ENCODE peak calls at places on chromosomes 5 and 9, in six cellular contexts. J is PC-3, X is vagina, T is astrocyte of the spinal cord, L is uterus, A is cardiac fibroblast. F is an unnamed sample.

GRCh38 chr9:137397675-137398423 is 25.1 kb downstream of the EXD3 start:
- DNase-seq in T (no peak), A (no peak), J (no peak), X (no peak), L (no peak), F (no peak)

GRCh38 chr5:100757618-100758017 is 145.5 kb downstream of the ST8SIA4 start:
- DNase-seq in T (no peak), X (no peak), L (no peak), J (no peak), A (no peak), F (no peak)

GRCh38 chr5:83740741-83741140 is 20.1 kb upstream of the HAPLN1 start:
- DNase-seq in X (no peak), J (no peak), L (no peak), T (no peak), A (no peak), F (no peak)

GRCh38 chr5:158758666-158759065 is 341.1 kb downstream of the EBF1 start:
- DNase-seq in T (peak; percentile 65), X (no peak), L (no peak), J (peak; percentile 33), A (peak; percentile 82), F (peak; percentile 74)

GRCh38 chr5:36688722-36689121 is 82.3 kb downstream of the SLC1A3 start:
- DNase-seq in J (peak; percentile 57), A (peak; percentile 31), T (no peak), X (no peak), L (no peak), F (no peak)

GRCh38 chr9:20314981-20315380 is 307.3 kb downstream of the MLLT3 start:
- DNase-seq in A (no peak), L (no peak), T (no peak), J (no peak), X (no peak), F (no peak)

GRCh38 chr9:85743290-85744128 is 1.8 kb upstream of the AGTPBP1 start:
- DNase-seq in J (peak; percentile 77), T (peak; percentile 91), A (peak; percentile 94), L (no peak), X (no peak), F (peak; percentile 75)

GRCh38 chr5:97839338-97840081 is 656.5 kb upstream of the RIOK2 start:
- DNase-seq in L (no peak), A (peak; percentile 67), J (peak; percentile 83), T (peak; percentile 45), X (no peak), F (peak; percentile 37)

GRCh38 chr5:9168791-9169611 is 376.9 kb downstream of the SEMA5A start:
- DNase-seq in J (peak; percentile 47), L (no peak), T (peak; percentile 61), A (peak; percentile 38), X (no peak), F (no peak)

GRCh38 chr5:89343666-89344065 is 460.7 kb upstream of the MEF2C start:
- DNase-seq in T (peak; percentile 29), L (no peak), J (no peak), A (peak; percentile 9), X (no peak), F (no peak)

GRCh38 chr5:36156619-36157018 is 4.7 kb downstream of the SKP2 start:
- DNase-seq in X (no peak), A (peak; percentile 28), L (no peak), J (no peak), T (peak; percentile 30), F (peak; percentile 62)

GRCh38 chr5:74766348-74766886 is 500 bp downstream of the GFM2 start:
- DNase-seq in X (no peak), T (peak; percentile 61), J (peak; percentile 34), L (no peak), A (peak; percentile 74), F (peak; percentile 57)

GRCh38 chr5:7764452-7764851 is 86.5 kb downstream of the CFAP90 start:
- DNase-seq in X (no peak), L (no peak), A (no peak), T (no peak), J (no peak), F (no peak)

GRCh38 chr5:60852317-60852716 is 8.2 kb upstream of the ELOVL7 start:
- DNase-seq in X (no peak), J (no peak), A (no peak), L (no peak), T (no peak), F (no peak)

GRCh38 chr5:13944564-13945195 is at the start of gene DNAH5:
- DNase-seq in L (no peak), J (peak; percentile 95), X (no peak), A (peak; percentile 8), T (peak; percentile 81), F (no peak)

GRCh38 chr9:125655691-125656410 is 51.2 kb downstream of the MAPKAP1 start:
- DNase-seq in L (no peak), T (no peak), X (no peak), A (peak; percentile 30), J (no peak), F (peak; percentile 51)

GRCh38 chr5:169044982-169045381 is 256.0 kb downstream of the SLIT3 start:
- DNase-seq in A (no peak), L (no peak), J (no peak), T (no peak), X (no peak), F (no peak)

GRCh38 chr5:108700928-108701327 is 46.8 kb upstream of the FER start:
- DNase-seq in T (no peak), X (no peak), L (no peak), A (no peak), J (no peak), F (no peak)

GRCh38 chr5:92403308-92403707 is 1020.2 kb upstream of the ARRDC3 start:
- DNase-seq in X (no peak), L (no peak), A (no peak), J (no peak), T (no peak), F (no peak)

DNA sequence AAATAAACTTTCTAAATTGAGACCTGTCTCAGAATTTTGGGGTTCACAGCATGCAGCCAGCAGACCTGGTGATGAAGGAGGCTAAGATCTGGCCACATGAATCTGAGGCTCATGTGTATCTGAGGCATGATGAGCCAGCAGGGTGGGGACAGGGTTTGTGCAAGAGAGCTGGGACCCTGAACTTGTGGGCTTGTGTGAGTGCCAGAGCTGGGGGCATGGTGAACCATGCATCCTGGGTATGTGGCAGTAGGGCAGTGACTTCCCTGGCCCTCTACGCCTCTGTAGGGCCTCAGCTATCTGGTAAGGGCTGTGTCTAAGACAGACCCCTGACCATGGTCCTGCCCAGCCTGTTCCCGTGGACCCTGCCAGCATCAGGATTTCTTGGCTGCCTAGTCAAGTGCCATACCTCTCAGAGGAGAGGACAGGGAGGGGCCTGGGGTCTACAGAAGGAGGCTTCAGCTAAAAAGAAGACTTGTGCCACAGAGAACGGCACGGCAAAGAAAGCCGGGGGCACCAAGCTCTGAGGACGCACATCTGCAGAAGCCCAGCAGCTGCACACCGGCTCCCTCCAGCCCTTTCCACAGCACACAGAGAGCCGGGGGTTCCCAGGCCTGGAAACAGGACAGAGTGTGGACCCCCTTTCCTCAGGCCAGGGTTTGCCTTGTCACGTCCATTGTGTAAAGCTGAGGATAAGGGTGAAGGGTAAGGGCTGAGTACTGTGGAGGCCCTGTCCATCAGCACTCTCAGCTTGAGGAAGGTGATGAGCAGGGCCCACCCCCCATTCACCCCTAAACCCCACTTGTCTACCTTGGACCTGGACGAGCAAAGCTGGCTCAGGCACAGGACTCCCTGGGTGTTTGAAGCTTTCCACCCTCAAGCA is 130.1 kb downstream of the MRPL36 start:
- DNase-seq in T (no peak), X (no peak), J (no peak), L (no peak), A (no peak), F (no peak)
- H3K4me3 ChIP-seq in T (no peak overlapping the region), X (no peak overlapping the region), J (no peak overlapping the region), L (no peak overlapping the region), A (no peak overlapping the region), F (no peak overlapping the region)

DNA sequence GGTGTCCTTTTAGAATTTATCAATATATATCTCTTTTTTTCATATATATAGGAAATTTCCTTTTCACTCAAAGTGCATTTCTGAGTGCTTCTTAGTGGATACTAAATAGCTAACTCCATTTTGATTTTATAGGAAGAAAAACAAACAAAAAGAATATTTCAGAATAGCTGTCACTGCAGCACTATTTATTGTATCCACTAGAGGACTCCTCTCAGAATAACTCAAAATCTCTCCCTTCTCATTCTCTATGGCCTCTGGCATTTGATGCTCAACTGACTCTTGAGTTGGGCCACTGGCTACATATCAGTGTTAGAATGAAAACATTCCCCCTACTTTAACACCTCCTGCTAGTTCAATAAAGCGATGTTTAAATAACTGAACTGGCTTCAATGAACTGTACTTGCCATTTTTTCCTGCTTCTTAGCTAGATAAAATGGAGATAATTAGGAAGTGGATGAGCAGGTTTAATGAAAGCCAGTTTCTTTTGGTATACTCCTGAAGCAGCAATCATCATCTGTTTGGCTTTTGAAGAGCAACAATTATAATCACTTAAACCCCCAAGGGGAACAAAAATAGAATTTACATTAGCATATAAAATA is 16.6 kb upstream of the ELAVL2 start:
- DNase-seq in T (no peak), L (no peak), J (peak; percentile 39), X (no peak), A (no peak), F (no peak)
- TF ChIP-seq CTCF in T (peak; percentile 5), L (no peak), J (peak; percentile 51), X (no peak), A (no peak), F (no peak)

GRCh38 chr5:32163053-32163452 is 11.1 kb downstream of the GOLPH3 start:
- DNase-seq in X (no peak), A (no peak), L (no peak), J (no peak), T (no peak), F (no peak)
- H3K4me3 ChIP-seq in X (no peak overlapping the region), A (no peak overlapping the region), L (no peak overlapping the region), J (no peak overlapping the region), T (no peak overlapping the region), F (no peak overlapping the region)

DNA sequence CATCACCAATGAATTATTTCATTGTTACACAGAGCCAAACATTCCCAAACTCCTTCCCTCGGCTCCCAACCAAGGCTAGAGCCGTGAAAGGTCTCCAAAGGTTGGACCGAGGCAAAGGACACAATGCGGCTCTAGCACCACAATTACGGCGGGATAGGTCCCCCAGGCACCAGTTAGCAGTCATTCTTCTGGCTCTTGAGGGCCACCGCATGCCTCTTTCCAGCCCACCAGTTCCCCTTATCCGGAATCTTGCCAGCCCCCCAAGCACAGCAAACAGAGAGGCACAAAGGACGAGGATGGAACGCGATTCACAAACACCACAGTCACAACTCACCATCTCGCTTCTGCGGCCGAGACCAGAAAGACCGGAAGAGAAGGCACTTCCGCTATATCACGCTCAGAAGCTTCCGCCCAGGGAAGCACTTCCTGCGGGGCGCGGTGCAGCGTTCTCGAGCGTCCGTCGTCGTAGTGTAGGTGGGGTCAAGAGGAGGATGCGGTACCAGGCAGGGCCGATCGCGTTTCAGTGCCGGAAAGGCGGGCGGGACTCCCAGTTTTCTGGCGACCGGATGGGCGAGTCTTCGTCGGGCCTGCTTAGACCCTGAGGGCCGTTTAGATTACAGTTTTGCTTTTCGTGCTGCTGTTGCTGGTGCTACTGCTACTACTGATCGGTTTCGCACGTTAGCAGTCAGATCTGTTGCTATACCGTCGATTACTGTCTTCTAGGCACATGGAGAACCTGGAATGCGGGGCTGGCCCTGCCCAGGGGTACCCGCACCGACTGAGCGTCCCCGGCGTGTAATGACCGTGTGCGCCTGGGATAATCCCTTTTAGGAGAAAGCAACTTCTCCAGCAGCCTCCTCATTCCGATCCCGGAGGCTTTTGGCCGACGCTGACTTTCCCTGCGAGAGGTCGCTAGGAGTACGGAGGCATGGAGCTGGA is at the start of gene RPL37:
- DNase-seq in X (peak; percentile 97), T (peak; percentile 97), L (peak; percentile 96), A (peak; percentile 98), J (peak; percentile 99), F (peak; percentile 98)
- TF ChIP-seq CTCF in X (no peak), T (no peak), L (no peak), A (no peak), J (no peak), F (no peak)

F was measured in fibroblast of the aortic adventitia.